ENCODE peak calls at places on chromosomes 7 and 10, in ten cellular contexts. N is heart right ventricle, V is breast epithelium, S is IMR-90, M is fibroblast of lung, Q is Caco-2, K is OCI-LY7, E is GM23248, I is neural progenitor cell, Z is prostate gland. Y is an unnamed sample.

GRCh38 chr10:46297406-46298204 is 10.8 kb downstream of the ANTXRL start:
- DNase-seq in N (no peak), V (peak; percentile 27), S (no peak), M (no peak), Q (no peak), K (no peak), E (no peak), I (no peak), Z (no peak), Y (no peak)

GRCh38 chr10:86301431-86301830 is 65.2 kb downstream of the GRID1 start:
- DNase-seq in N (no peak), V (peak; percentile 10), S (no peak), M (no peak), Q (no peak), K (no peak), E (no peak), I (no peak), Z (no peak), Y (no peak)

GRCh38 chr10:12938271-12938670 is 63.2 kb downstream of the CCDC3 start:
- DNase-seq in N (no peak), V (no peak), S (no peak), M (peak; percentile 48), Q (no peak), K (no peak), E (no peak), I (no peak), Z (no peak), Y (no peak)

GRCh38 chr10:56934515-56934914 is 573.5 kb upstream of the ZWINT start:
- DNase-seq in N (no peak), V (no peak), S (no peak), M (no peak), Q (no peak), K (peak; percentile 3), E (no peak), I (no peak), Z (no peak), Y (no peak)

GRCh38 chr10:79258894-79259293 is 88.4 kb upstream of the PPIF start:
- DNase-seq in N (no peak), V (no peak), S (no peak), M (no peak), Q (no peak), K (no peak), E (no peak), I (no peak), Z (no peak), Y (no peak)

GRCh38 chr10:3333426-3333825 is 160.8 kb upstream of the PITRM1 start:
- DNase-seq in N (no peak), V (no peak), S (no peak), M (no peak), Q (no peak), K (no peak), E (no peak), I (peak; percentile 65), Z (no peak), Y (no peak)

GRCh38 chr7:137790828-137791227 is 55.9 kb downstream of the DGKI start:
- DNase-seq in N (no peak), V (no peak), S (no peak), M (no peak), Q (no peak), K (no peak), E (peak; percentile 44), I (no peak), Z (no peak), Y (no peak)

GRCh38 chr7:154587812-154588211 is 415.1 kb downstream of the PAXIP1 start:
- DNase-seq in N (no peak), V (no peak), S (no peak), M (no peak), Q (no peak), K (no peak), E (no peak), I (no peak), Z (no peak), Y (no peak)

GRCh38 chr7:135704074-135704473 is 23.9 kb downstream of the SLC13A4 start:
- DNase-seq in N (no peak), V (no peak), S (no peak), M (no peak), Q (no peak), K (peak; percentile 22), E (no peak), I (peak; percentile 60), Z (no peak), Y (no peak)

DNA sequence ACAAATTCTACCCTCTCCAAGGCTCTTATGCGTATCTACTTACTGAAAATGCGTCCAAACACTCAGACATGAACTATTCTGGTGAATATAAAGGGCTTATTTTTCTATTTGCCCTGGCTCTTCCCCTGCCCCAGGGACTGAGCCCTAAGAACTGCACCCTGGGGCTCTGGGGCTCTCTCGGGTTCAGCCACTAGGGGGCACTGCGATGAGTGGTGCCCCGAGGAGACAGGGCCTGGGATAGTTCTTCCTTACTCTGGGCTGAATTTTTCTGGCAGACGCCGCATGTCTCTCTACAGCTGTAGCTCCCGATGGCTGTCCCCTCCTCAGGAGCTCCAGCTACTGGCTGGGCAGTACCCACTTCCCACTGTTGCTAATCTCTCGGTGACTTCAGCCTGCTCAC is 30.8 kb upstream of the GSDME start:
- DNase-seq in N (no peak), V (no peak), S (no peak), M (no peak), Q (no peak), K (no peak), E (no peak), I (no peak), Z (no peak), Y (no peak)
- H3K9me3 ChIP-seq in N (no peaks in the 10 kb centered on the region), V (no peaks in the 10 kb centered on the region), S (no peaks in the 10 kb centered on the region), M (no peaks in the 10 kb centered on the region), Q (no peaks in the 10 kb centered on the region), K (peaks cover 22% of the 10 kb centered on the region), E (no peaks in the 10 kb centered on the region), I (no peaks in the 10 kb centered on the region), Z (no peaks in the 10 kb centered on the region), Y (no peaks in the 10 kb centered on the region)

DNA sequence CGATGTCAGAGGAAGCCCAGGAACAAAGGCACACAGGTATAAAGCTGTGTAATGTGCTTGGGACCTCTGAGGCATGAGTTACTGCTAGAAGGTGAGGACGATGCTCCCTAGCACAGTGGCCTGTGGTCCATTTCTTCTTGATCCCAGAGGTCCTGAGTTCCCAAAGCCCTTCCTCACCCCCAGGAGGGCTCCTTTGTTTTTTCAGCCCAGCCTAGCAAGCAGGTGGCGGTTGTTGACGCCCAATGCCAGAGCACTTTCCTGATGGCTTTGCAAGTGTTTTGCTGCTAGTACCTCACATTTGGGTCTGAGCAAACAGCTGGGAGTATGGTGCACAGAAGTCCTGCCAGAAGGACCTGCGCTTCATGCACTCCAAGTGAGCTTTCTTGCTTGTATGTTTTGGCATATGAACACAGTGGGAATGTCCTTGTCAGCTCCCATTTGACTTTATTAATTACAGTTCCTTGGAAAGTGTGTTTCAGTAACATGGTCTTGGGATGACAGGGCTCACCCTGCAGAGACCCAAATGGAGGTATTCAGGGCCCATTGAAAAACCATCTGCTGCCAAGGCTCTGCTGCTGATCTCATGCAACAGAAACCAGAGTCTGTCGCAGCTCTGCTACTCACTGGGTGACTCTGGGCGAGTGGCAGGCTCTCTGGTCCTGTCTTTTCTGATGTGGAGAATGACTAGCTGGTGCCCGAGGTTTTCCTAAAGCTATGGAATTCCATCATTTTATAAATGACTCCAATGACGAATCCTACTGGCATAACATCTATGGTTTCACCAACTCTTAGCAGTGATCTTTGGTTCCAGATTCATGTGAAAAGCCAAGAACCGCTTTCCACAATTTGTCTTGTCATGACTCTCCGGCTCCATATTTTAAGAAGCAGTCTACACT is 134.9 kb downstream of the ARID5B start:
- DNase-seq in N (no peak), V (no peak), S (no peak), M (peak; percentile 72), Q (no peak), K (no peak), E (no peak), I (peak; percentile 12), Z (no peak), Y (no peak)
- H3K4me3 ChIP-seq in N (no peak overlapping the region), V (no peak overlapping the region), S (no peak overlapping the region), M (no peak overlapping the region), Q (no peak overlapping the region), K (no peak overlapping the region), E (no peak overlapping the region), I (no peak overlapping the region), Z (no peak overlapping the region), Y (no peak overlapping the region)

GRCh38 chr10:132972986-132973902 is 30.9 kb upstream of the CFAP46 start:
- DNase-seq in N (no peak), V (no peak), S (no peak), M (no peak), Q (peak; percentile 34), K (no peak), E (no peak), I (no peak), Z (no peak), Y (no peak)

GRCh38 chr10:132971448-132972148 is 29.2 kb upstream of the CFAP46 start:
- DNase-seq in N (no peak), V (no peak), S (no peak), M (no peak), Q (peak; percentile 26), K (no peak), E (no peak), I (no peak), Z (no peak), Y (no peak)

GRCh38 chr10:132973903-132974241 is 31.5 kb upstream of the CFAP46 start:
- DNase-seq in N (no peak), V (no peak), S (no peak), M (no peak), Q (peak; percentile 34), K (no peak), E (no peak), I (no peak), Z (no peak), Y (no peak)

GRCh38 chr10:132972149-132972985 is 30.0 kb upstream of the CFAP46 start:
- DNase-seq in N (no peak), V (peak; percentile 33), S (no peak), M (no peak), Q (peak; percentile 19), K (no peak), E (no peak), I (peak; percentile 44), Z (no peak), Y (no peak)

DNA sequence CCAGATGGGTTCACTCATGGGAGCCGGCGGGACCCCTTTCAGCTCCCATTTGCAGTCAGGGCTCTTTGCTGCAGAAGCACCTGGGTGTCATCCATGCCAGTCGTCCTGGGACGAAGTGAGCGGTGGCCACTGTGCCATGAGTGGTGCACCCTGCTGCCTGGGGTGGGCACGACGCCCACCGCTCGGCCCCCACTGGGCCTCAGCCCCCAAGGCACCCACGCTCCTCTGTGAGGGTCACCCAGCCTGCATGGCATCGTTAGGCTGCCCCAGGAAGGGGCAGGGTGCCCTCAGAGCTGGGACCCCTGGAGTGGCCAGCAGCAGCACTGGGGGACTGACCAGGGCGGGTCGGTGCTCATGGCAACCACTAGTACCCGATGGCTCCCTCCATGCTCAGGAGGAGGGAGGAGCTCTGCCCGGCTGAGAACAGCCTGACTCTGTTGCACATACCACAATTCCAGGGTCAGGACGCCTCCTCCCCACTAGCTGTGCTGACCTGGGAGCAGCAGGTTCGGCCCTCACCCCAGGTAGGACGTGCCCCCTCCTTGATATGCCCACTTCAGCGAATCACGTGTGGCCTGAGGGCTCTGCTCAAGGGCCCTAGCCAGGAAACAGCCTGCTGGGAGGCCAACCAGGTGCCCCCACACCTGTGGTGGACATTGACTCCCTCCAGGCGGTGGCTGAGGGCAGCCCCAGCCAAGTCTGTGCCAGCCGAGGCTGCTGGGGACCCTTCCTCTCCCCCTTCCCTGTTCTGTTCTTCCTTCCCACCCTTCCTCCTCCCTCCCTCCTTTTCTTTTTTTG is 28.5 kb upstream of the CFAP46 start:
- DNase-seq in N (no peak), V (peak; percentile 49), S (no peak), M (no peak), Q (peak; percentile 31), K (no peak), E (no peak), I (no peak), Z (no peak), Y (no peak)
- H3K36me3 ChIP-seq in N (no peaks in the 10 kb centered on the region), V (no peaks in the 10 kb centered on the region), S (no peaks in the 10 kb centered on the region), M (no peaks in the 10 kb centered on the region), Q (no peaks in the 10 kb centered on the region), K (no peaks in the 10 kb centered on the region), E (no peaks in the 10 kb centered on the region), I (no peaks in the 10 kb centered on the region), Z (no peaks in the 10 kb centered on the region), Y (no peaks in the 10 kb centered on the region)

GRCh38 chr7:159038066-159038465 is 106.6 kb downstream of the VIPR2 start:
- DNase-seq in N (no peak), V (no peak), S (no peak), M (no peak), Q (no peak), K (no peak), E (no peak), I (no peak), Z (no peak), Y (no peak)
- H3K9me3 ChIP-seq in N (no peaks in the 10 kb centered on the region), V (no peaks in the 10 kb centered on the region), S (peaks cover 33% of the 10 kb centered on the region), M (no peaks in the 10 kb centered on the region), Q (no peaks in the 10 kb centered on the region), K (no peaks in the 10 kb centered on the region), E (no peaks in the 10 kb centered on the region), I (no peaks in the 10 kb centered on the region), Z (no peaks in the 10 kb centered on the region), Y (no peaks in the 10 kb centered on the region)

Y was measured in effector memory CD4-positive, alpha-beta T cell.